ENCODE peak calls at places on chromosome 13, in four cellular contexts. F, I, D and V are unnamed samples.

GRCh38 chr13:39105110-39105509 is 66.9 kb downstream of the NHLRC3 start:
- DNase-seq in D (no peak), F (no peak), I (no peak), V (no peak)

GRCh38 chr13:44312898-44313551 is 60.6 kb upstream of the SERP2 start:
- DNase-seq in F (peak; percentile 83), D (no peak), I (peak; percentile 95), V (no peak)

GRCh38 chr13:59914556-59914955 is 249.2 kb downstream of the DIAPH3 start:
- DNase-seq in I (peak; percentile 68), D (no peak), F (peak; percentile 10), V (no peak)

GRCh38 chr13:30466841-30467252 is 1.1 kb upstream of the HMGB1 start:
- DNase-seq in F (no peak), I (peak; percentile 20), D (peak; percentile 48), V (no peak)

GRCh38 chr13:66831317-66831716 is 398.8 kb downstream of the PCDH9 start:
- DNase-seq in I (no peak), D (no peak), F (no peak), V (no peak)

GRCh38 chr13:41365636-41366035 is 54.6 kb downstream of the NAA16 start:
- DNase-seq in D (no peak), F (peak; percentile 56), I (peak; percentile 49), V (no peak)

GRCh38 chr13:76672422-76672821 is 213.8 kb downstream of the KCTD12 start:
- DNase-seq in D (no peak), I (peak; percentile 30), F (no peak), V (no peak)

GRCh38 chr13:30340367-30341184 is 33.2 kb upstream of the KATNAL1 start:
- DNase-seq in F (peak; percentile 95), I (peak; percentile 89), D (no peak), V (no peak)

GRCh38 chr13:25375727-25376358 is 4.1 kb downstream of the ATP8A2 start:
- DNase-seq in D (no peak), I (peak; percentile 31), F (peak; percentile 5), V (peak; percentile 46)

GRCh38 chr13:30312859-30313258 is 5.5 kb upstream of the KATNAL1 start:
- DNase-seq in D (no peak), I (peak; percentile 46), F (no peak), V (no peak)

GRCh38 chr13:38564751-38565150 is 122.1 kb upstream of the FREM2 start:
- DNase-seq in F (no peak), I (no peak), D (no peak), V (no peak)

GRCh38 chr13:73250061-73250460 is 191.3 kb downstream of the KLF5 start:
- DNase-seq in F (no peak), D (no peak), I (no peak), V (no peak)
- H3K4me3 ChIP-seq in F (no peak overlapping the region), D (no peak overlapping the region), I (no peak overlapping the region), V (no peak overlapping the region)

GRCh38 chr13:98851276-98851675 is 98.8 kb upstream of the SLC15A1 start:
- DNase-seq in F (no peak), D (no peak), I (no peak), V (no peak)
- H3K4me3 ChIP-seq in F (no peak overlapping the region), D (no peak overlapping the region), I (no peak overlapping the region), V (no peak overlapping the region)

DNA sequence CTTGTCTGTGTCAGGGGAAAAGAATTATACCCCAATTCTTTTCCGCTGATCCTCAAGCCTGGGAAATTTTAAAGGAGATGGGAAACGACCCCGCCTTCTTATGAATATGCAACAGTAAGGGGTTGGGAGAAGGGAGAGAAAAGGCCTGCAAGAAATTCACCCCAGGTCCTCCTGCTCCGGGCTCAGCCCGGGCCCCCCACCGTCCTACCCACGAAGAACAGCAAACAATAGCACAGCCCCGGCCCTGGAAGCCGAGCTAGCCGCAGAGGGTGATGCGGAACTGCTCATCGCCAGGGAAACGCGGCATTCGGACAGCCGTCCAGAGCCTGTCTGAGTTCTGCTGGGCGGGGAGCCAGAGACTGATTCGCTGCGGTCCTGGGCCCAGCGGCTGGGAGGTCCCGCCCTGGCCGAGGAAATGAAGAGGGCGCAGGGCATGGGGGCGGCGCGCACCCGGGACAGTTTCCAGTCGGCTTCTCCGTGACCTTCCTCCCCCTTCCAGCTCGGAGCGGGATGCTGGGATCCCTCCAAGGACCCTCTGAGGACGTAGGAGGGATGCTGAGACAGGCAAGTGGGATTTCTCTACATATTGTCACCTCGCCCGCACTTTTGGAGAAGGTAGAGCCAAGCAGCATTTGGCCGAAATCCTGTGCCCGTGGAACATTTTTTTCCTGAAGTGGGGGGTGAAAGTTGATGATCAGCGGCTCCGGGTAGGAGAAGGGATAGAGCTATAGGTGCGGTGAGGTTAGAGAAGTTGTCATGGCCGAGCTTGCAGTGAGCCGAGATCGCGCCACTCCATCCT is 82.3 kb upstream of the C1QTNF9B start:
- DNase-seq in D (peak; percentile 39), F (no peak), I (peak; percentile 82), V (peak; percentile 20)
- H3K4me3 ChIP-seq in D (peak overlapping the region; percentile 68), F (peak overlapping the region; percentile 79), I (peak overlapping the region; percentile 68), V (peak overlapping the region; percentile 60)

DNA sequence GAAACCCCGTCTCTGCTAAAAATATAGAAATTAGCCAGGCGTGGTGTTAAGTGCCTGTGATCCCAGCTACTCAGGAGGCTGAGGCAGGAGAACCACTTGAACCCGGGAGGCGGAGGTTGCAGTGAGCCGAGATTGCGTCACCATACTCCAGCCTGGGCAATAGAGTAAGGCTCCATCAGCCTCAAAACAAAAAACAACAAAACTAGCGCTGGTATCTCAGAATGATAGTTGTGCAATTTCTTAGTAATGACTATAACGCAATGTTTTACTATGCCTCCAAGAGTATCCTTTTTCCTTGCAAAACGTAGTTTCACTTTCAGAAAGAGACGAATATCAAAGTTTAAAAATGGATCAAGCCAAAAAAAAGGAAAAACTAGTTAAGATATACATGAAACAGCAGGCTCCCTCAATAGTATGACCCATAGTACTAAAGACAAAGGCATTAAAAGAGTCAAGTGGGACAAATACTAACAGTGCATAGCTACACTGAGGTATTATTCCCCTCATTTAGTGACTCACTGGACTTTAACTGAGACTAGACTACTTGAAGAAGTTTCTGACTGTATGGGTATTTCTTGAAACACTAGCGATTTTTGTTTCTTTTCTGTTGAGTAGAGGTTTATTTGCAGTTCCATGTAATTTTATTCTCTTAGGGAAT is 10.5 kb upstream of the ITM2B start:
- DNase-seq in I (peak; percentile 42), F (no peak), D (no peak), V (no peak)
- H3K4me3 ChIP-seq in I (peak overlapping the region; percentile 21), F (peak overlapping the region; percentile 41), D (no peak overlapping the region), V (no peak overlapping the region)

DNA sequence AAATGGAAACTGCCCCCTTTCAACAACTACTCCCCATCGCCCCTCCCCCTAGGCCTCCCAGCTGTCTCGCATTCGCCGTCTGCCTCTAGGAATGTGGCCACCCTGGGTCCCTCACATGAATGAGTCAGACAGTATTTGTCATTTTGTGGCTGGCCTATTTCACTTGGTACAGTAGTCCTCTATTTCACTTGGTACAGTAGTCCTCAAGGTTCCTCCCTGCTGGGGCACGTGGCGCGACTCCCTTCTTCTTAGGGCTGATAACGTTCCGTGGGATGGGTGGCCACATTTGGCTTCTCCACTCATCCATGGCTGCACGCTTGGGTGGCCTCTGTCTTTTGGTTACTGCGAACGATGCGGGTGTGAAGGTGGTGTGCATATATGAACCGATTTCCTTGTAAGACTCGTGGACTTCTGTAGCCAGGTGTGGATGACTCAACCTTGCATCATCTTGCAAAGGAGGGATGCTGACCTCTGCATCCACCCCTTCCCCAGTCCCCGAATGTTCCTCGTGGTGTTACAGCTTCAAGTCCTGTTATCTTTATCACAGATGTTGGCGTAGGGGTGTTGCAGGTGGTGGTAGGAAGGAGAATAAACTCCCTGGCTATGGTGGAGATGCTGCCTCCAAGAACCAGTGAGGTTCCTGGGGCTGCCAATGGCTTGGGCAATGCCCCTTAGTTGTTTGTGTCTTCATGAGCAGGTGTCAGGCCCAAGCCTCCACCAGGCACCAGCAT is 112.1 kb upstream of the SOX1 start:
- DNase-seq in I (no peak), D (no peak), F (no peak), V (no peak)
- H3K4me3 ChIP-seq in I (no peak overlapping the region), D (no peak overlapping the region), F (no peak overlapping the region), V (no peak overlapping the region)

DNA sequence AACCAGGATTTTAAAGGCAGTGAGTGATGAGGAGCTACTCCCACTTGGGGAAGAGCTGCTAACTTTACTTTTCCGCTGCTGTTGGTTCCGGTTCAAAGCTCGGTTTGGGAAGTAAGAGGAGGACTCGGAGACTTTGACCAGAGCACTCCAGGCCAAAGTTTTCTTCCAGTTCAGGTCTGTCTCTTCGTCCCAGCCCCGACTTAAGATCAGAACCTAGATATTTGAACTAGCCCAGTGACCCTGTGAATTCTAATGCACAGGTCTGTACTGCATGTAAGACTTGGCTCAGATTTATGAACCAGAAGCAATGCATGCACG is 2.0 kb downstream of the COL4A2 start:
- DNase-seq in D (no peak), I (no peak), F (no peak), V (no peak)
- H3K4me3 ChIP-seq in D (no peak overlapping the region), I (peak overlapping the region; percentile 84), F (peak overlapping the region; percentile 63), V (no peak overlapping the region)

GRCh38 chr13:93981578-93981977 is 497.9 kb downstream of the DCT start:
- DNase-seq in F (no peak), I (no peak), D (no peak), V (no peak)
- H3K4me3 ChIP-seq in F (no peak overlapping the region), I (no peak overlapping the region), D (no peak overlapping the region), V (no peak overlapping the region)

GRCh38 chr13:111006508-111007031 is 91.7 kb upstream of the ANKRD10 start:
- DNase-seq in D (no peak), I (peak; percentile 84), F (peak; percentile 64), V (no peak)
- H3K4me3 ChIP-seq in D (no peak overlapping the region), I (no peak overlapping the region), F (peak overlapping the region; percentile 1), V (no peak overlapping the region)

GRCh38 chr13:93225610-93226009 is 997 bp upstream of the GPC6 start:
- DNase-seq in I (no peak), D (no peak), F (no peak), V (no peak)
- H3K4me3 ChIP-seq in I (no peak overlapping the region), D (no peak overlapping the region), F (no peak overlapping the region), V (no peak overlapping the region)

GRCh38 chr13:33284016-33284415 is 1.5 kb downstream of the STARD13 start:
- DNase-seq in F (no peak), D (no peak), I (peak; percentile 65), V (no peak)

GRCh38 chr13:33287142-33287882 is 1.8 kb upstream of the STARD13 start:
- DNase-seq in F (no peak), I (no peak), D (no peak), V (no peak)

GRCh38 chr13:33284916-33285315 is 639 bp downstream of the STARD13 start:
- DNase-seq in D (no peak), I (no peak), F (no peak), V (no peak)

GRCh38 chr13:33285420-33286124 is at the start of gene STARD13:
- DNase-seq in D (peak; percentile 30), F (peak; percentile 93), I (peak; percentile 98), V (no peak)

GRCh38 chr13:33286143-33286542 is 588 bp upstream of the STARD13 start:
- DNase-seq in F (no peak), D (no peak), I (no peak), V (no peak)
- H3K4me3 ChIP-seq in F (peak overlapping the region; percentile 85), D (peak overlapping the region; percentile 79), I (peak overlapping the region; percentile 9), V (no peak overlapping the region)